ENCODE peak calls at places on chromosomes 11 and 22, in ten cellular contexts. One of them, this sample, is unnamed.

GRCh38 chr11:133072858-133073582 is 459.3 kb downstream of the OPCML start:
- DNase-seq in neural crest cell: no peak
- DNase-seq in Ammon's horn: no peak
- DNase-seq in T-helper 9 cell: no peak
- DNase-seq in GM04503: no peak
- DNase-seq in GM10248: no peak
- DNase-seq in kidney: no peak
- DNase-seq in endothelial cell: no peak
- DNase-seq in HT1080: no peak
- DNase-seq in NCI-H1694: no peak
- DNase-seq in this sample: no peak

GRCh38 chr22:39719559-39720450 is 149.3 kb downstream of the CACNA1I start:
- DNase-seq in T-helper 9 cell: no peak
- DNase-seq in Ammon's horn: no peak
- DNase-seq in neural crest cell: no peak
- DNase-seq in HT1080: no peak
- DNase-seq in NCI-H1694: no peak
- DNase-seq in GM04503: no peak
- DNase-seq in endothelial cell: no peak
- DNase-seq in kidney: no peak
- DNase-seq in GM10248: no peak
- DNase-seq in this sample: no peak

GRCh38 chr11:109892321-109892794 is 200.8 kb upstream of the ZC3H12C start:
- DNase-seq in endothelial cell: no peak
- DNase-seq in kidney: no peak
- DNase-seq in GM10248: no peak
- DNase-seq in T-helper 9 cell: no peak
- DNase-seq in GM04503: no peak
- DNase-seq in neural crest cell: no peak
- DNase-seq in Ammon's horn: no peak
- DNase-seq in NCI-H1694: no peak
- DNase-seq in HT1080: peak
- DNase-seq in this sample: no peak

GRCh38 chr11:95121687-95122086 is 32.0 kb downstream of the ENDOD1 start:
- DNase-seq in T-helper 9 cell: no peak
- DNase-seq in HT1080: peak
- DNase-seq in endothelial cell: no peak
- DNase-seq in GM04503: no peak
- DNase-seq in Ammon's horn: no peak
- DNase-seq in kidney: no peak
- DNase-seq in GM10248: no peak
- DNase-seq in NCI-H1694: no peak
- DNase-seq in neural crest cell: no peak
- DNase-seq in this sample: no peak

GRCh38 chr11:96307748-96308133 is 35.3 kb downstream of the MAML2 start:
- DNase-seq in neural crest cell: no peak
- DNase-seq in GM04503: peak
- DNase-seq in NCI-H1694: no peak
- DNase-seq in endothelial cell: no peak
- DNase-seq in GM10248: no peak
- DNase-seq in kidney: no peak
- DNase-seq in HT1080: peak
- DNase-seq in T-helper 9 cell: no peak
- DNase-seq in Ammon's horn: no peak
- DNase-seq in this sample: no peak

GRCh38 chr22:43819691-43820670 is 7.9 kb upstream of the EFCAB6 start:
- DNase-seq in NCI-H1694: no peak
- DNase-seq in T-helper 9 cell: no peak
- DNase-seq in endothelial cell: no peak
- DNase-seq in neural crest cell: no peak
- DNase-seq in kidney: peak
- DNase-seq in GM04503: no peak
- DNase-seq in HT1080: no peak
- DNase-seq in Ammon's horn: no peak
- DNase-seq in GM10248: no peak
- DNase-seq in this sample: no peak

GRCh38 chr11:132718711-132719641 is 813.3 kb downstream of the OPCML start:
- DNase-seq in GM10248: no peak
- DNase-seq in NCI-H1694: peak
- DNase-seq in kidney: no peak
- DNase-seq in T-helper 9 cell: peak
- DNase-seq in HT1080: peak
- DNase-seq in Ammon's horn: no peak
- DNase-seq in GM04503: no peak
- DNase-seq in neural crest cell: peak
- DNase-seq in endothelial cell: no peak
- DNase-seq in this sample: no peak

GRCh38 chr22:50303848-50304527 is 3.5 kb downstream of the PLXNB2 start:
- DNase-seq in endothelial cell: no peak
- DNase-seq in GM04503: no peak
- DNase-seq in T-helper 9 cell: no peak
- DNase-seq in neural crest cell: no peak
- DNase-seq in HT1080: peak
- DNase-seq in GM10248: peak
- DNase-seq in Ammon's horn: peak
- DNase-seq in kidney: peak
- DNase-seq in NCI-H1694: no peak
- DNase-seq in this sample: no peak

GRCh38 chr11:57646756-57647303 is 2.9 kb downstream of the YPEL4 start:
- DNase-seq in kidney: no peak
- DNase-seq in GM04503: no peak
- DNase-seq in Ammon's horn: no peak
- DNase-seq in endothelial cell: no peak
- DNase-seq in HT1080: no peak
- DNase-seq in GM10248: no peak
- DNase-seq in T-helper 9 cell: no peak
- DNase-seq in neural crest cell: no peak
- DNase-seq in NCI-H1694: no peak
- DNase-seq in this sample: peak

This sample was measured in HuH-7.